ENCODE peak calls at places on chromosomes 3 and 15, in seven cellular contexts. I is naive thymus-derived CD4-positive, alpha-beta T cell; V is hepatocyte; J is colonic mucosa; L is ovary; N is IMR-90; F is cardiac muscle cell. U is an unnamed sample. For H3K4me1, the result is how much of the 10 kb centered on the place peaks cover.

GRCh38 chr3:112770026-112770626 is 76.5 kb downstream of the CD200R1L start:
- DNase-seq in I (no peak), V (peak), J (no peak), L (no peak), N (peak), F (no peak), U (no peak)

GRCh38 chr3:50876947-50877346 is 202.2 kb downstream of the DOCK3 start:
- DNase-seq in I (no peak), V (no peak), J (no peak), L (no peak), N (no peak), F (no peak), U (no peak)

GRCh38 chr3:183586477-183586876 is 31.0 kb upstream of the KLHL6 start:
- DNase-seq in I (peak), V (no peak), J (no peak), L (no peak), N (no peak), F (no peak), U (no peak)

GRCh38 chr3:106302451-106303221 is 433.8 kb upstream of the CBLB start:
- DNase-seq in I (no peak), V (peak), J (no peak), L (no peak), N (no peak), F (peak), U (no peak)

GRCh38 chr3:134666052-134666451 is 15.2 kb upstream of the KY start:
- DNase-seq in I (no peak), V (no peak), J (no peak), L (no peak), N (no peak), F (no peak), U (no peak)

GRCh38 chr3:33358172-33358781 is 81.0 kb downstream of the FBXL2 start:
- DNase-seq in I (no peak), V (no peak), J (no peak), L (no peak), N (no peak), F (no peak), U (no peak)

GRCh38 chr3:98645039-98645438 is 51.6 kb upstream of the CPOX start:
- DNase-seq in I (no peak), V (no peak), J (no peak), L (no peak), N (no peak), F (no peak), U (no peak)

GRCh38 chr3:129415378-129415777 is 13.1 kb downstream of the EFCAB12 start:
- DNase-seq in I (no peak), V (no peak), J (no peak), L (no peak), N (no peak), F (no peak), U (no peak)

GRCh38 chr15:88627463-88627862 is 6.3 kb downstream of the AEN start:
- DNase-seq in I (peak), V (no peak), J (peak), L (no peak), N (no peak), F (no peak), U (no peak)

GRCh38 chr3:187669675-187670504 is at the start of gene SST:
- DNase-seq in I (no peak), V (peak), J (no peak), L (peak), N (peak), F (peak), U (no peak)

GRCh38 chr3:100158877-100159563 is 44.7 kb upstream of the FILIP1L start:
- DNase-seq in I (no peak), V (no peak), J (no peak), L (no peak), N (no peak), F (no peak), U (no peak)

GRCh38 chr15:72472907-72473669 is 1.0 kb upstream of the ARIH1 start:
- DNase-seq in I (peak), V (peak), J (no peak), L (no peak), N (peak), F (no peak), U (no peak)

GRCh38 chr3:55704521-55704920 is 217.4 kb upstream of the WNT5A start:
- DNase-seq in I (no peak), V (no peak), J (no peak), L (no peak), N (peak), F (no peak), U (no peak)

GRCh38 chr3:192079098-192079497 is 618.1 kb downstream of the PYDC2 start:
- DNase-seq in I (no peak), V (no peak), J (no peak), L (no peak), N (no peak), F (no peak), U (no peak)

GRCh38 chr3:25114532-25114931 is 313.5 kb upstream of the RARB start:
- DNase-seq in I (no peak), V (no peak), J (no peak), L (no peak), N (no peak), F (no peak), U (no peak)

GRCh38 chr3:128281461-128282367 is 128.4 kb downstream of the EEFSEC start:
- DNase-seq in I (no peak), V (no peak), J (no peak), L (peak), N (no peak), F (no peak), U (no peak)

GRCh38 chr15:62026707-62027565 is 33.3 kb downstream of the VPS13C start:
- DNase-seq in I (no peak), V (no peak), J (no peak), L (no peak), N (no peak), F (no peak), U (no peak)

GRCh38 chr15:62187910-62188309 is 22.8 kb upstream of the C2CD4B start:
- DNase-seq in I (no peak), V (no peak), J (no peak), L (no peak), N (no peak), F (no peak), U (no peak)

GRCh38 chr3:105806361-105806760 is 62.5 kb downstream of the CBLB start:
- DNase-seq in I (no peak), V (no peak), J (no peak), L (no peak), N (peak), F (no peak), U (no peak)

DNA sequence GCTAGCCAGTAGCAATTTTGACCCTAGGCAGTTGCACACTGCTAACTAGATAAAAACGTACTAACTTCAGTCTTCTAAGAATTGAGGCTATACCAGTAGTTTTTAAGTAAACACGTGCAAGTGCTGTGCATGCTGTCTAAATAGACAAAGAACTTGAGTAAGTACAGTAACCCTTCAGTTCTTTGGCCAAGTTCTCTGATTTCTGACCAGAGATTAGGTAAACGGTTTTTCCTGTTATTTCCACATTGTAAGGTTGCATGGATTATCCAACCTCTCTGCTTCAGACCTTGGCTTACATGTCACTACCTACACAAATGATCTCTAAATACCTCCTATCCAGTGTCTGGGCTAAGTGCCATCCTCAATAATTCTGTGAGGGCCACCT is 892 bp upstream of the XXYLT1 start:
- DNase-seq in I (no peak), V (no peak), J (no peak), L (no peak), N (no peak), F (no peak), U (no peak)
- H3K4me3 ChIP-seq in I (peak), V (peak), J (peak), L (peak), N (peak), F (peak), U (peak)

GRCh38 chr3:12934431-12934830 is 93.1 kb upstream of the RPL32 start:
- DNase-seq in I (no peak), V (no peak), J (no peak), L (peak), N (no peak), F (peak), U (peak)
- H3K27ac ChIP-seq in I (no peak), V (no peak), J (no peak), L (no peak), N (no peak), F (peak), U (peak)

GRCh38 chr3:114861666-114862065 is 285.4 kb downstream of the ZBTB20 start:
- DNase-seq in I (no peak), V (no peak), J (no peak), L (no peak), N (no peak), F (no peak), U (no peak)

GRCh38 chr3:114863848-114864247 is 283.2 kb downstream of the ZBTB20 start:
- DNase-seq in I (no peak), V (no peak), J (no peak), L (no peak), N (no peak), F (no peak), U (no peak)

GRCh38 chr3:114857281-114857680 is 289.8 kb downstream of the ZBTB20 start:
- DNase-seq in I (no peak), V (no peak), J (no peak), L (no peak), N (no peak), F (no peak), U (no peak)

GRCh38 chr3:114858329-114858728 is 288.8 kb downstream of the ZBTB20 start:
- DNase-seq in I (no peak), V (no peak), J (no peak), L (no peak), N (no peak), F (no peak), U (no peak)

GRCh38 chr3:114860526-114860925 is 286.6 kb downstream of the ZBTB20 start:
- DNase-seq in I (no peak), V (no peak), J (no peak), L (no peak), N (no peak), F (no peak), U (no peak)
- H3K4me1 ChIP-seq in I (under half), V (under half), J (under half), L (under half), N (under half), F (under half), U (under half)

GRCh38 chr15:32943691-32944090 is 225.9 kb downstream of the GREM1 start:
- DNase-seq in I (no peak), V (no peak), J (no peak), L (no peak), N (peak), F (no peak), U (no peak)

GRCh38 chr15:32941823-32942222 is 224.0 kb downstream of the GREM1 start:
- DNase-seq in I (no peak), V (no peak), J (no peak), L (no peak), N (no peak), F (peak), U (no peak)

GRCh38 chr15:32942286-32942927 is 224.6 kb downstream of the GREM1 start:
- DNase-seq in I (no peak), V (no peak), J (no peak), L (no peak), N (no peak), F (no peak), U (no peak)
- H3K4me3 ChIP-seq in I (no peak), V (no peak), J (no peak), L (no peak), N (no peak), F (no peak), U (no peak)

DNA sequence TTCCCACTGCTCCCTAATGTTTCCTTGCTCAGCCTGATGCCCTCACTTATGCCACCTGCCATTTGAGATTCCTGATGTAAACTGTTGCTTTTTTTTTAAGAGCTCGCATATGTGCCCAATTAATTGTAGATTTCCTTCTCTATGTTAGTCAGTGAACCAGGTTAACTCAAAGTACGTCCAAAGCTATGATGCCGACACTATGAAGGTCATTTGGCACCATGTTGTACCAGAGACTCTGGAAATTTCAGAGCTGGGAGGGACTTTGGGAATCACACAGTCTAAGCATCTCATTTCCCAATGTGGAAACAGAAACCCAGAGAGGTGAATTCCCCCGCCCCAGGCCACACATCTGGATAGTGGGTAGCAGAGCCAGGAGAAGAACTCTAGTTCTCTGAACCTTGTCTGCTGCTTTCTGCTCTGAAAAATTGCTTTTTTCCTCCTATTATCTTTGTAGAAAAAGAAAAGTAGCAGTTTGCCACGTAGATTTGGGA is 38.5 kb upstream of the TNFAIP8L3 start:
- DNase-seq in I (no peak), V (no peak), J (no peak), L (no peak), N (no peak), F (no peak), U (no peak)
- H3K27ac ChIP-seq in I (no peak), V (peak), J (peak), L (no peak), N (no peak), F (no peak), U (peak)

U was measured in right atrium auricular region.